ENCODE peak calls at places on chromosomes 4 and X, in four cellular contexts. R is sigmoid colon, Z is K562, I is lung. S is an unnamed sample.

GRCh38 chr4:40662962-40663604 is 33.4 kb upstream of the RBM47 start:
- DNase-seq in R (no peak), Z (no peak), I (peak; percentile 49), S (no peak)

GRCh38 chrX:20267924-20268701 is 1.4 kb upstream of the RPS6KA3 start:
- DNase-seq in R (peak; percentile 86), Z (peak; percentile 8), I (peak; percentile 49), S (peak; percentile 7)

GRCh38 chrX:74613350-74614192 is 853 bp downstream of the RLIM start:
- DNase-seq in R (no peak), Z (peak; percentile 12), I (no peak), S (peak; percentile 3)

GRCh38 chrX:110293658-110294453 is 24.0 kb downstream of the AMMECR1 start:
- DNase-seq in R (no peak), Z (no peak), I (no peak), S (no peak)

GRCh38 chrX:7028246-7028645 is 119.3 kb upstream of the STS start:
- DNase-seq in R (no peak), Z (no peak), I (no peak), S (no peak)

GRCh38 chrX:14697453-14697852 is 168.1 kb downstream of the GLRA2 start:
- DNase-seq in R (no peak), Z (peak; percentile 6), I (no peak), S (no peak)

GRCh38 chr4:848307-848691 is 22.4 kb upstream of the CPLX1 start:
- DNase-seq in R (no peak), Z (no peak), I (no peak), S (no peak)

GRCh38 chrX:101676571-101676970 is 16.9 kb upstream of the ARMCX2 start:
- DNase-seq in R (no peak), Z (no peak), I (no peak), S (no peak)

GRCh38 chrX:69317721-69318120 is 152.5 kb upstream of the PJA1 start:
- DNase-seq in R (no peak), Z (no peak), I (peak; percentile 9), S (no peak)

GRCh38 chrX:148517191-148517590 is 16.8 kb downstream of the AFF2 start:
- DNase-seq in R (no peak), Z (no peak), I (no peak), S (no peak)

GRCh38 chr4:84451546-84451945 is 47.5 kb downstream of the NKX6-1 start:
- DNase-seq in R (no peak), Z (no peak), I (no peak), S (no peak)

GRCh38 chr4:158769175-158769831 is 477 bp downstream of the FNIP2 start:
- DNase-seq in R (peak; percentile 77), Z (no peak), I (peak; percentile 50), S (peak; percentile 42)

GRCh38 chr4:110119880-110120279 is 78.5 kb downstream of the ELOVL6 start:
- DNase-seq in R (no peak), Z (no peak), I (no peak), S (no peak)

GRCh38 chr4:37892641-37893040 is 1.8 kb downstream of the TBC1D1 start:
- DNase-seq in R (no peak), Z (no peak), I (no peak), S (peak; percentile 11)

GRCh38 chr4:143341186-143341755 is 4.6 kb downstream of the GAB1 start:
- DNase-seq in R (no peak), Z (no peak), I (no peak), S (no peak)

GRCh38 chr4:93834371-93835066 is 6.0 kb downstream of the ATOH1 start:
- DNase-seq in R (no peak), Z (no peak), I (no peak), S (no peak)

GRCh38 chr4:163542275-163542674 is 47.8 kb downstream of the TMA16 start:
- DNase-seq in R (no peak), Z (no peak), I (no peak), S (no peak)

GRCh38 chrX:72694170-72694569 is 19.9 kb downstream of the PHKA1 start:
- DNase-seq in R (no peak), Z (no peak), I (no peak), S (no peak)

GRCh38 chrX:45011131-45011530 is 138.1 kb downstream of the KDM6A start:
- DNase-seq in R (no peak), Z (no peak), I (no peak), S (no peak)

GRCh38 chr4:68589790-68590189 is 13.7 kb upstream of the UGT2B17 start:
- DNase-seq in R (no peak), Z (no peak), I (no peak), S (no peak)

GRCh38 chrX:9745417-9746115 is 20.1 kb downstream of the GPR143 start:
- DNase-seq in R (no peak), Z (no peak), I (no peak), S (no peak)

GRCh38 chr4:135476272-135476671 is 1274.7 kb upstream of the PABPC4L start:
- DNase-seq in R (no peak), Z (no peak), I (no peak), S (no peak)

GRCh38 chr4:78962597-78963115 is 23.4 kb upstream of the PAQR3 start:
- DNase-seq in R (no peak), Z (no peak), I (no peak), S (no peak)

GRCh38 chr4:3389879-3390840 is 51.6 kb upstream of the HGFAC start:
- DNase-seq in R (peak; percentile 58), Z (no peak), I (no peak), S (no peak)

GRCh38 chr4:3387943-3388348 is 53.8 kb upstream of the HGFAC start:
- DNase-seq in R (peak; percentile 93), Z (no peak), I (peak; percentile 76), S (no peak)

GRCh38 chr4:3388461-3389185 is 53.1 kb upstream of the HGFAC start:
- DNase-seq in R (peak; percentile 71), Z (no peak), I (no peak), S (no peak)

GRCh38 chr4:3387154-3387942 is 54.4 kb upstream of the HGFAC start:
- DNase-seq in R (peak; percentile 61), Z (no peak), I (no peak), S (no peak)

GRCh38 chr4:3389186-3389878 is 52.4 kb upstream of the HGFAC start:
- DNase-seq in R (peak; percentile 61), Z (no peak), I (no peak), S (no peak)
- H3K4me3 ChIP-seq in R (peak overlapping the region; percentile 31), Z (no peak overlapping the region), I (no peak overlapping the region), S (no peak overlapping the region)

GRCh38 chrX:23246001-23246400 is 88.6 kb upstream of the PTCHD1 start:
- DNase-seq in R (no peak), Z (no peak), I (no peak), S (no peak)

GRCh38 chrX:23248187-23248586 is 86.5 kb upstream of the PTCHD1 start:
- DNase-seq in R (no peak), Z (no peak), I (no peak), S (no peak)

DNA sequence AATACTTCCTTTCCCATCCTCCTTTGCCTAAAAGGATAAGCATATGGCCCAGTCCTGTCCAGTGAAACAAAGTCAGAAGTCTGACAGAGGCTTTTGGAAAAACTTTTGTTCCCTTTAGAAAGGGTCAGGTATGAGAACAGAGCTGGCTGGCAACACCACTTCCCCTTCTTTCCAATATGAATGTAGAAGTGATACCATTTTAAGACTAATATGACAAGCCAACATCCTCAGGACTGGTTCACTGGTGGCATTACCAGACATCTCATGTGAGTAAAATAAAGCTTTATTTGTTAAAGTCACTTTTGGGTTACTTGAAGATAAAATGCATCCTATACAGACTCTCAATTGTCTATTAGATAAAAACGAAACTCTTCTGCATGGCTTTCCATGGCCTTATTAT is 83.6 kb upstream of the PTCHD1 start:
- DNase-seq in R (no peak), Z (no peak), I (no peak), S (no peak)
- H3K4me3 ChIP-seq in R (no peak overlapping the region), Z (no peak overlapping the region), I (no peak overlapping the region), S (no peak overlapping the region)

DNA sequence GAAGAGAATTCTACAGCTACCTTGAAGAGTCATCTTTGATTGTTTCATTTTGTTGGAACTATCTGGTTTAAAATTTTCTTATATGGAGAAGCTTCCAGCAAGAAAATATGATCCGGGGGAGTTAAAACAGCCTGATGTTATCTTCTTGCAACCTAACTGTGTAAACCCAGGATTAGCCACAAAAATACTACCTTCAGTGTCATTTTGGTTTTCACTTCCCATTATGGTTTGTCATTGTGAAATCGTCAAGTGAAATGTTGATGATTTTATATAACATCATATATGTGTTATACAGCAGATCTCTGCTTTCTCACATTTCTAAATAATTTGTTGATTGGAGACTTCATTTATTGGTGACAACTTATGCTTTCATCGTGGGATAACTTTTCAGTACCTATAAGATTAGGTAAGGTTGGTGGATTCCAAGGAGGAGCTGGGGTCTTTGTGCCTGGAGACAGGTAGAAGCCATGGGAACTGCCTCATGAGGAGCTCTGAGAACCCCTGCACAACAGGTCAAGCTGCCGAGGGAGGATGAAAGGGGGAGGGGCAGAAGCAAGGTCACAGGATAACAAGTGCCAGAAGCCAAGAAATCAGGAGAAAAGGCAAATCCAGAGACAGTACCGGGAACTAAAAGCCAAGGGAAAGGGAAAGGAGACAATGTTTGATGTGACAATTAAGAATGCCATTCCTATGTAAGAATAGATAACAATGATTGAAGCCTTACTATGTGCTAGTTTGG is 7.2 kb downstream of the ARHGAP24 start:
- DNase-seq in R (no peak), Z (no peak), I (no peak), S (no peak)
- H3K4me3 ChIP-seq in R (no peak overlapping the region), Z (no peak overlapping the region), I (no peak overlapping the region), S (no peak overlapping the region)

GRCh38 chr4:139686988-139687387 is 21.4 kb downstream of the MGST2 start:
- DNase-seq in R (no peak), Z (no peak), I (no peak), S (no peak)

GRCh38 chr4:139686130-139686529 is 20.5 kb downstream of the MGST2 start:
- DNase-seq in R (no peak), Z (no peak), I (no peak), S (no peak)

GRCh38 chr4:139684351-139684750 is 18.7 kb downstream of the MGST2 start:
- DNase-seq in R (no peak), Z (no peak), I (no peak), S (no peak)

GRCh38 chr4:139682309-139683210 is 16.9 kb downstream of the MGST2 start:
- DNase-seq in R (no peak), Z (peak; percentile 33), I (no peak), S (no peak)

GRCh38 chr4:139685180-139685579 is 19.6 kb downstream of the MGST2 start:
- DNase-seq in R (no peak), Z (no peak), I (no peak), S (no peak)
- H3K4me3 ChIP-seq in R (no peak overlapping the region), Z (no peak overlapping the region), I (no peak overlapping the region), S (no peak overlapping the region)

DNA sequence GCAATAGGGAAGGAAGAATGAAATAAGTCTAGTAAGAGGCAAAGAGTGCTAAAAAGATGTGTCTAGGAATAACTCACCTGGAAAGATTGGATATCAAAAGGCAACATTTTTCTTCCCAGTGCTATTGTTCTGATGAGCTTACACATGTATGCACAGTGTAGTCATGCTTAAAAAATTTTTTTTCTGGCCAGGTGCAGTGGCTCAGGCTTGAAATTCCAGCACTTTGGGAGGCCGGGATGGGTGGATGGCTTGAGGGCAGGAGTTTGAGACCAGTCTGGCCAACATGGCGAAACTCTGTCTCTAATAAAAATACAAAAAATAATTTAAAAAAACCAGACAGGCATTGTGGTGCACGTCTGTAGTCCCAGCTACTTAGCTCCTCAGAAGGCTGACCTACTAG is 795.8 kb upstream of the IGFBP7 start:
- DNase-seq in R (no peak), Z (no peak), I (no peak), S (no peak)
- H3K4me3 ChIP-seq in R (no peak overlapping the region), Z (no peak overlapping the region), I (no peak overlapping the region), S (no peak overlapping the region)